ENCODE peak calls at places on chromosomes 13 and 19, in six cellular contexts. T is stimulated activated CD4-positive, alpha-beta T cell treated with anti-CD3 and anti-CD28 coated beads, Interleukin-1b, Interleukin-23, amount 100 ng/mL, for 24 hours; F is iris pigment epithelial cell; N is effector CD8-positive, alpha-beta T cell; P is cardiac fibroblast; Y is GM04504. C is an unnamed sample.

GRCh38 chr13:82747331-82747730 is 1134.9 kb downstream of the SLITRK1 start:
- DNase-seq in T (no peak), F (no peak), N (no peak), P (no peak), Y (no peak), C (no peak)

GRCh38 chr13:78978381-78978998 is 319.5 kb upstream of the OBI1 start:
- DNase-seq in T (peak), F (peak), N (no peak), P (peak), Y (peak), C (peak)

GRCh38 chr19:10112895-10113591 is 1.6 kb downstream of the P2RY11 start:
- DNase-seq in T (no peak), F (peak), N (peak), P (peak), Y (no peak), C (peak)

GRCh38 chr13:90683711-90684131 is 663.8 kb upstream of the MIR17HG start:
- DNase-seq in T (no peak), F (peak), N (no peak), P (peak), Y (no peak), C (peak)

GRCh38 chr19:5001547-5002131 is 32.7 kb downstream of the KDM4B start:
- DNase-seq in T (peak), F (peak), N (no peak), P (peak), Y (peak), C (peak)

GRCh38 chr19:46834984-46835383 is 15.7 kb downstream of the AP2S1 start:
- DNase-seq in T (no peak), F (no peak), N (no peak), P (no peak), Y (no peak), C (no peak)

GRCh38 chr13:48580185-48580803 is 47.4 kb upstream of the RCBTB2 start:
- DNase-seq in T (peak), F (peak), N (peak), P (peak), Y (peak), C (peak)

GRCh38 chr13:36029171-36029570 is 102.0 kb downstream of the DCLK1 start:
- DNase-seq in T (no peak), F (peak), N (no peak), P (peak), Y (no peak), C (peak)

GRCh38 chr13:49935171-49936084 is 712 bp downstream of the SPRYD7 start:
- DNase-seq in T (peak), F (peak), N (peak), P (peak), Y (no peak), C (no peak)

GRCh38 chr19:11479470-11480080 is 1.3 kb downstream of the ELAVL3 start:
- DNase-seq in T (no peak), F (peak), N (no peak), P (peak), Y (no peak), C (peak)

GRCh38 chr13:43319617-43320444 is 296.4 kb downstream of the DNAJC15 start:
- DNase-seq in T (no peak), F (no peak), N (no peak), P (no peak), Y (no peak), C (no peak)

GRCh38 chr13:101545521-101545920 is 93.0 kb downstream of the ITGBL1 start:
- DNase-seq in T (no peak), F (peak), N (no peak), P (no peak), Y (no peak), C (no peak)

GRCh38 chr13:109700176-109700575 is 86.2 kb downstream of the IRS2 start:
- DNase-seq in T (no peak), F (peak), N (no peak), P (peak), Y (peak), C (peak)